ENCODE peak calls at places on chromosomes 4 and X, in nine cellular contexts. One of them, this sample, is unnamed.

GRCh38 chrX:10030570-10030969 is 63.4 kb downstream of the CLDN34 start:
- DNase-seq in astrocyte of the spinal cord: peak
- DNase-seq in A172: no peak
- DNase-seq in GM12865: no peak
- DNase-seq in activated T-helper 9 cell treated with anti-CD3 and anti-CD28 coated beads, Interleukin-2, amount 50 U/mL, for 16 hours: no peak
- DNase-seq in NCI-H1105: no peak
- DNase-seq in KG1: no peak
- DNase-seq in colonic mucosa: no peak
- DNase-seq in uterus: no peak
- DNase-seq in this sample: no peak

GRCh38 chr4:124079174-124079780 is 633.3 kb downstream of the ANKRD50 start:
- DNase-seq in NCI-H1105: no peak
- DNase-seq in astrocyte of the spinal cord: peak
- DNase-seq in colonic mucosa: no peak
- DNase-seq in uterus: no peak
- DNase-seq in activated T-helper 9 cell treated with anti-CD3 and anti-CD28 coated beads, Interleukin-2, amount 50 U/mL, for 16 hours: no peak
- DNase-seq in KG1: no peak
- DNase-seq in GM12865: no peak
- DNase-seq in A172: peak
- DNase-seq in this sample: no peak

GRCh38 chr4:26766142-26766541 is 94.5 kb upstream of the STIM2 start:
- DNase-seq in uterus: no peak
- DNase-seq in astrocyte of the spinal cord: no peak
- DNase-seq in GM12865: no peak
- DNase-seq in colonic mucosa: no peak
- DNase-seq in activated T-helper 9 cell treated with anti-CD3 and anti-CD28 coated beads, Interleukin-2, amount 50 U/mL, for 16 hours: no peak
- DNase-seq in A172: no peak
- DNase-seq in NCI-H1105: no peak
- DNase-seq in KG1: no peak
- DNase-seq in this sample: no peak

GRCh38 chr4:17786567-17786966 is 5.1 kb upstream of the FAM184B start:
- DNase-seq in colonic mucosa: no peak
- DNase-seq in A172: no peak
- DNase-seq in activated T-helper 9 cell treated with anti-CD3 and anti-CD28 coated beads, Interleukin-2, amount 50 U/mL, for 16 hours: no peak
- DNase-seq in GM12865: no peak
- DNase-seq in uterus: no peak
- DNase-seq in astrocyte of the spinal cord: peak
- DNase-seq in NCI-H1105: no peak
- DNase-seq in KG1: no peak
- DNase-seq in this sample: no peak

GRCh38 chr4:148795156-148795864 is 353.1 kb upstream of the NR3C2 start:
- DNase-seq in KG1: no peak
- DNase-seq in GM12865: no peak
- DNase-seq in uterus: no peak
- DNase-seq in NCI-H1105: no peak
- DNase-seq in activated T-helper 9 cell treated with anti-CD3 and anti-CD28 coated beads, Interleukin-2, amount 50 U/mL, for 16 hours: no peak
- DNase-seq in colonic mucosa: no peak
- DNase-seq in astrocyte of the spinal cord: peak
- DNase-seq in A172: peak
- DNase-seq in this sample: no peak

GRCh38 chr4:10085386-10085785 is 31.2 kb downstream of the WDR1 start:
- DNase-seq in colonic mucosa: no peak
- DNase-seq in activated T-helper 9 cell treated with anti-CD3 and anti-CD28 coated beads, Interleukin-2, amount 50 U/mL, for 16 hours: no peak
- DNase-seq in NCI-H1105: no peak
- DNase-seq in GM12865: no peak
- DNase-seq in uterus: peak
- DNase-seq in KG1: no peak
- DNase-seq in A172: no peak
- DNase-seq in astrocyte of the spinal cord: no peak
- DNase-seq in this sample: no peak

GRCh38 chrX:51148848-51149247 is 183.8 kb upstream of the NUDT10 start:
- DNase-seq in uterus: no peak
- DNase-seq in activated T-helper 9 cell treated with anti-CD3 and anti-CD28 coated beads, Interleukin-2, amount 50 U/mL, for 16 hours: no peak
- DNase-seq in astrocyte of the spinal cord: no peak
- DNase-seq in A172: no peak
- DNase-seq in colonic mucosa: no peak
- DNase-seq in KG1: no peak
- DNase-seq in GM12865: no peak
- DNase-seq in NCI-H1105: no peak
- DNase-seq in this sample: no peak

GRCh38 chr4:31458813-31459212 is 738.6 kb downstream of the PCDH7 start:
- DNase-seq in colonic mucosa: no peak
- DNase-seq in KG1: no peak
- DNase-seq in A172: no peak
- DNase-seq in astrocyte of the spinal cord: peak
- DNase-seq in NCI-H1105: no peak
- DNase-seq in uterus: no peak
- DNase-seq in activated T-helper 9 cell treated with anti-CD3 and anti-CD28 coated beads, Interleukin-2, amount 50 U/mL, for 16 hours: no peak
- DNase-seq in GM12865: no peak
- DNase-seq in this sample: no peak

This sample was measured in HFF-Myc.